ENCODE peak calls at places on chromosomes 4 and X, in four cellular contexts. H, B, I and N are unnamed samples.
A peak's percentile ranks its signal among the peaks of the same experiment; 100 is the strongest.

GRCh38 chr4:20829958-20830357 is 129.7 kb downstream of the PACRGL start:
- DNase-seq in B (no peak), H (no peak), I (no peak), N (no peak)

GRCh38 chrX:39577976-39578962 is 519.5 kb downstream of the BCOR start:
- DNase-seq in I (no peak), H (peak; percentile 68), B (no peak), N (no peak)

GRCh38 chr4:48879561-48880442 is 26.8 kb downstream of the OCIAD2 start:
- DNase-seq in H (no peak), I (no peak), B (no peak), N (no peak)

GRCh38 chrX:47168495-47169073 is 23.6 kb downstream of the RBM10 start:
- DNase-seq in B (no peak), I (no peak), H (no peak), N (no peak)

GRCh38 chr4:88286897-88287296 is 2.5 kb upstream of the PPM1K start:
- DNase-seq in B (no peak), H (no peak), I (no peak), N (no peak)

GRCh38 chr4:105417624-105418023 is 56.2 kb downstream of the PPA2 start:
- DNase-seq in I (peak; percentile 85), H (no peak), B (no peak), N (no peak)

GRCh38 chr4:7800996-7801395 is 138.7 kb downstream of the AFAP1 start:
- DNase-seq in B (no peak), H (no peak), I (no peak), N (no peak)

GRCh38 chr4:10571896-10572295 is 112.7 kb downstream of the CLNK start:
- DNase-seq in H (no peak), B (no peak), I (no peak), N (no peak)

GRCh38 chr4:1573830-1574459 is 110.2 kb downstream of the FAM53A start:
- DNase-seq in I (no peak), H (no peak), B (no peak), N (no peak)

GRCh38 chr4:186840222-186840701 is 116.6 kb upstream of the FAT1 start:
- DNase-seq in B (no peak), H (no peak), I (no peak), N (no peak)

GRCh38 chr4:149765630-149766029 is 50.0 kb downstream of the IQCM start:
- DNase-seq in H (no peak), I (no peak), B (no peak), N (no peak)

GRCh38 chrX:10156199-10157031 is at the start of gene CLCN4:
- DNase-seq in H (no peak), I (peak; percentile 67), B (peak; percentile 58), N (no peak)

GRCh38 chr4:2595436-2595835 is 59.0 kb downstream of the FAM193A start:
- DNase-seq in B (no peak), I (no peak), H (no peak), N (no peak)

GRCh38 chrX:104318330-104319009 is 63.7 kb upstream of the ESX1 start:
- DNase-seq in I (peak; percentile 39), H (no peak), B (no peak), N (no peak)

GRCh38 chrX:39437670-39438441 is 636.6 kb downstream of the MID1IP1 start:
- DNase-seq in B (no peak), I (no peak), H (no peak), N (no peak)

GRCh38 chrX:103151799-103152198 is 58.9 kb upstream of the NXF3 start:
- DNase-seq in I (no peak), B (no peak), H (no peak), N (no peak)

GRCh38 chrX:147853701-147854100 is 58.0 kb upstream of the FMR1 start:
- DNase-seq in H (no peak), B (no peak), I (no peak), N (no peak)

GRCh38 chrX:95318882-95319281 is 1365.8 kb upstream of the DIAPH2 start:
- DNase-seq in B (peak; percentile 22), H (no peak), I (peak; percentile 4), N (peak; percentile 3)

GRCh38 chr4:122003335-122003734 is 51.5 kb upstream of the TRPC3 start:
- DNase-seq in B (peak; percentile 58), H (peak; percentile 11), I (peak; percentile 64), N (peak; percentile 67)

GRCh38 chr4:169158046-169158445 is 112.7 kb downstream of the SH3RF1 start:
- DNase-seq in I (no peak), H (no peak), B (no peak), N (no peak)

GRCh38 chr4:40264995-40265909 is 68.4 kb downstream of the RHOH start:
- DNase-seq in B (peak; percentile 31), I (no peak), H (no peak), N (no peak)

GRCh38 chr4:67049446-67049845 is 495.9 kb downstream of the CENPC start:
- DNase-seq in I (no peak), H (no peak), B (no peak), N (no peak)

GRCh38 chrX:40039887-40040286 is 57.9 kb downstream of the BCOR start:
- DNase-seq in B (no peak), H (no peak), I (no peak), N (no peak)

GRCh38 chrX:65866146-65866545 is 173.7 kb downstream of the VSIG4 start:
- DNase-seq in B (no peak), H (peak; percentile 55), I (no peak), N (no peak)

GRCh38 chr4:17469931-17470674 is 41.8 kb downstream of the QDPR start:
- DNase-seq in H (no peak), I (no peak), B (no peak), N (no peak)

GRCh38 chrX:105191878-105192277 is 28.6 kb downstream of the TEX13A start:
- DNase-seq in H (no peak), I (no peak), B (peak; percentile 35), N (peak; percentile 46)

GRCh38 chr4:112668131-112668530 is 31.2 kb downstream of the LARP7 start:
- DNase-seq in I (no peak), H (no peak), B (no peak), N (no peak)

DNA sequence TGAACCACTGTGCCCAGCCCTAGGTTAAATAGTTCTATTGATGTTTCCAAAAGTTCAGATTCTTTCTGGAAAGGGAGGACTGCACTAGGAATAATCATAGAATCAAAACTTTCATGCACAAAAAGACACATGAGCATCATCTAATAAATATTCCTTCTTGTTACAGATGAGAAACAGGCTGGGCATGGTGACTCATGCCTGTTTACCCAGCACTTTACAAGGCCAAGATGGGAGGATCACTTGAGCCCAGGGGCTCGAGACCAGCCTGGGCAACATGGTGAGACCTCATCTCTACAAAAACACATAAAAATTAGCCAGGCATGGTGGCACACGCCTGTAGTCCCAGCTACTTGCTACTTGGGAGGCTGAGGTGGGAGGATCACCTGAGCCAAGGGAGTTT is 27.7 kb downstream of the LARP7 start:
- DNase-seq in I (no peak), B (no peak), H (no peak), N (no peak)
- TF ChIP-seq ATF2 in I (no peak), B (no peak), H (no peak), N (no peak)

DNA sequence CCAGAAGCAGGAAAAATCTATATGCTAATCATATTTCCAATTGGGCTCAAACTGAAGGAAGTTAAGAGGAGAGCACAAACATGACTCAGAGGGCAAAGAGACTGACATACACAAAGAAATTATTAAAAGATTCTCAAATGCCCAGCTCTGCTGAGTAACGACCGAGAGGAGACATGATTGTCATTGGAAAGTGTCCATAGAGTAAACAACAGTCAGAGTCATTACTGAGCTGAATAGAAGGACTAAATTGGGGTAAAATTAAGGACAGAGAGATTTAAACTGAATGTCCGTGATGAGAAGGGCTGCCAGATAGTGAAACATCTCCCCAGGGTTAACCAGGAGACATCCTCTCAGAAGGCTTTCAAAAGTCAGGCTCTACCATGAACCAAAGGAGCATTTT is 111.2 kb upstream of the GALNT7 start:
- DNase-seq in H (no peak), B (no peak), I (no peak), N (no peak)
- TF ChIP-seq ATF2 in H (no peak), B (no peak), I (no peak), N (no peak)

DNA sequence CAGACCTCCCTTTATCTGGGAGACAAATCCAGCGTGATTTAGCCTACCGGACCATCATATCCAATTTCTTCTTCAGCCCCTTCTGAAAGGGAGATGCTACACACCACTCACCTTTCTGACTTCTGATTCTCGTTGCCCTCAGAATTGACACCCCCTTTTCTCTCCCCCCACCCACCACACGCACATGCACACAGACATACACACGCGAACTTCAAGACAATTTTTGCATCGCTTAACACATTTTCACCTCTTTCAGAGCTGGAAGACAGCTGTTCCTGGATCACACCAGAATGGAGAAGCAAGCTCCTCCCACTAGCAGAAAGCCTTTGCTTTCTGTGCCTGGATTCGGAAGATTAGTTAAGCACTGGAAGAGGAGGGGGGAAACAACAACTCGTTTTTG is 1.0 kb upstream of the SNCA start:
- DNase-seq in B (no peak), I (no peak), H (no peak), N (no peak)
- TF ChIP-seq ATF2 in B (no peak), I (no peak), H (no peak), N (no peak)

GRCh38 chr4:109015413-109015810 is 252.6 kb upstream of the ETNPPL start:
- DNase-seq in H (no peak), B (no peak), I (no peak), N (no peak)
- TF ChIP-seq ATF2 in H (no peak), B (no peak), I (no peak), N (no peak)

DNA sequence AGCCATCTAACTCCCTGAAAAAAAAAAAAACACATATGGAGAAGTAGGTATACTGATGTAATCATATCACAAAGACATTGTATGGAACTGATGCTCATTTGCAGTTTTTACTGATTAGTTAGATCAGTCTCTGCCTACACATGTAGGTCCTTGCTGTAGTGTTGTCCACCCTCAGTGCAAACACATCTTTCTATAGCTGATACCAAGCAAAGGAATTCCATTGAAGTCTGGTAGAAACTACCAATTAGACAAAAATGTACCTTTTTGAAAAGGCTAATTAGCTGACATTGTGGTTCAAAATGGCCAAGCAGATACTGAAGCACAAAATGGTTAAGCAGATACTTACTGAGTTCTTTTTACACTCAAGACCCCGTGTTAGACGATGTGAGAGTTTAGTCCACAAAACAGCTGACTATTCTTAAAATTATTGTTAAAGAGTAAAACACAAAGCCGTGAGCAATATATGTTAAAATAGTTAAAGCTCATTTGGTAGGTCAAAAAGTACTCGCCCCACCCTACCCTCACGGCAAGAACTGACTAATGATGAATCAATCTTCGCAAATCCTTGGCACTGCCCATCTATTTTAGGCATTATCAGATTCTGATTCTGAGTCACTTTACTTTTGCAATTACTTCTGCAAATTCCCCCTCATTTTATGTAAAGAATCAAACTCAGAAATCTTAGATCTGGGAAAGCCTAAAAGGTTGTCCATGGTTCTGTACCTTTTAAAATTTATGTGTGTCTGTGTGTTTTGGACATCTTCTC is 40.4 kb downstream of the COL4A6 start:
- DNase-seq in B (no peak), I (no peak), H (no peak), N (no peak)
- TF ChIP-seq ATF2 in B (no peak), I (no peak), H (no peak), N (no peak)

DNA sequence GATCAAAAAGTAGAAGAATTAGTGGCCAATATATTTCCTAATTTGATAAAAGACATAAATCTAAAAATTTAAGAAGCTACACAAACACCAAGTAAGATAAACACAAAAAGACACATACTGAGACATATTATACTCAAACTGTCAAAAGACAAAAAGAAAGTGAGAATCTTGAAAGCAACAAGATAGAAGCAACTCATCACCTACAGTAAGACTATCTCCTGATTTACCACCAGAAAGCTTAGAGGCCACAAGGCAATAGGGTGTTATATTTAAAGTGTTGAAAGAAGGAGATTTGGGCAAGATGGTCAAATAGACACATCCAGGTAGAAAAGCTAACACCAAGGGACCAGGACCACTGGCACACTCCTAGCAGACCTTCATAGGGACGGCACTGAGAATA is 79.4 kb downstream of the ITM2A start:
- DNase-seq in H (no peak), I (no peak), B (no peak), N (no peak)
- TF ChIP-seq ATF2 in H (no peak), I (no peak), B (no peak), N (no peak)